ENCODE peak calls at places on chromosomes 6 and 20, in nine cellular contexts. One of them, this sample, is unnamed.

GRCh38 chr6:87722831-87723726 is 21.0 kb upstream of the AKIRIN2 start:
- DNase-seq in SHP77 treated with DMSO at 0.1 percent for 48 hours: peak
- DNase-seq in T-cell: no peak
- DNase-seq in activated effector memory CD4-positive, alpha-beta T cell treated with anti-CD3 and anti-CD28 coated beads, Interleukin-2, amount 50 U/mL, for 16 hours: no peak
- DNase-seq in T-helper 9 cell: no peak
- DNase-seq in GM12878: peak
- DNase-seq in cardiac septum: peak
- DNase-seq in endothelial cell: no peak
- DNase-seq in T follicular helper cell: no peak
- DNase-seq in this sample: no peak

GRCh38 chr6:149964243-149965190 is 774 bp downstream of the ULBP1 start:
- DNase-seq in cardiac septum: peak
- DNase-seq in SHP77 treated with DMSO at 0.1 percent for 48 hours: no peak
- DNase-seq in T follicular helper cell: no peak
- DNase-seq in T-cell: no peak
- DNase-seq in GM12878: no peak
- DNase-seq in T-helper 9 cell: no peak
- DNase-seq in activated effector memory CD4-positive, alpha-beta T cell treated with anti-CD3 and anti-CD28 coated beads, Interleukin-2, amount 50 U/mL, for 16 hours: peak
- DNase-seq in endothelial cell: peak
- DNase-seq in this sample: peak

GRCh38 chr6:143940011-143940597 is 68.0 kb downstream of the PLAGL1 start:
- DNase-seq in T-cell: peak
- DNase-seq in T-helper 9 cell: peak
- DNase-seq in cardiac septum: no peak
- DNase-seq in T follicular helper cell: peak
- DNase-seq in activated effector memory CD4-positive, alpha-beta T cell treated with anti-CD3 and anti-CD28 coated beads, Interleukin-2, amount 50 U/mL, for 16 hours: peak
- DNase-seq in GM12878: peak
- DNase-seq in SHP77 treated with DMSO at 0.1 percent for 48 hours: no peak
- DNase-seq in endothelial cell: peak
- DNase-seq in this sample: peak

GRCh38 chr6:32854376-32855178 is 585 bp downstream of the PSMB9 start:
- DNase-seq in T-cell: peak
- DNase-seq in cardiac septum: peak
- DNase-seq in GM12878: no peak
- DNase-seq in activated effector memory CD4-positive, alpha-beta T cell treated with anti-CD3 and anti-CD28 coated beads, Interleukin-2, amount 50 U/mL, for 16 hours: peak
- DNase-seq in T follicular helper cell: peak
- DNase-seq in SHP77 treated with DMSO at 0.1 percent for 48 hours: no peak
- DNase-seq in endothelial cell: no peak
- DNase-seq in T-helper 9 cell: peak
- DNase-seq in this sample: peak

GRCh38 chr6:157184202-157185015 is 138.9 kb downstream of the TMEM242 start:
- DNase-seq in T-cell: peak
- DNase-seq in T follicular helper cell: peak
- DNase-seq in activated effector memory CD4-positive, alpha-beta T cell treated with anti-CD3 and anti-CD28 coated beads, Interleukin-2, amount 50 U/mL, for 16 hours: peak
- DNase-seq in SHP77 treated with DMSO at 0.1 percent for 48 hours: no peak
- DNase-seq in T-helper 9 cell: peak
- DNase-seq in cardiac septum: no peak
- DNase-seq in GM12878: no peak
- DNase-seq in endothelial cell: peak
- DNase-seq in this sample: peak

GRCh38 chr6:4844108-4844507 is 67.9 kb downstream of the CDYL start:
- DNase-seq in endothelial cell: no peak
- DNase-seq in T-helper 9 cell: no peak
- DNase-seq in SHP77 treated with DMSO at 0.1 percent for 48 hours: no peak
- DNase-seq in cardiac septum: no peak
- DNase-seq in GM12878: no peak
- DNase-seq in T-cell: no peak
- DNase-seq in T follicular helper cell: no peak
- DNase-seq in activated effector memory CD4-positive, alpha-beta T cell treated with anti-CD3 and anti-CD28 coated beads, Interleukin-2, amount 50 U/mL, for 16 hours: no peak
- DNase-seq in this sample: no peak

GRCh38 chr6:105087571-105088211 is 92.1 kb downstream of the POPDC3 start:
- DNase-seq in SHP77 treated with DMSO at 0.1 percent for 48 hours: no peak
- DNase-seq in GM12878: peak
- DNase-seq in T-helper 9 cell: no peak
- DNase-seq in endothelial cell: peak
- DNase-seq in T follicular helper cell: no peak
- DNase-seq in T-cell: peak
- DNase-seq in activated effector memory CD4-positive, alpha-beta T cell treated with anti-CD3 and anti-CD28 coated beads, Interleukin-2, amount 50 U/mL, for 16 hours: no peak
- DNase-seq in cardiac septum: no peak
- DNase-seq in this sample: peak

GRCh38 chr20:62708591-62709536 is at the start of gene NTSR1:
- DNase-seq in endothelial cell: peak
- DNase-seq in cardiac septum: no peak
- DNase-seq in T-cell: no peak
- DNase-seq in SHP77 treated with DMSO at 0.1 percent for 48 hours: no peak
- DNase-seq in GM12878: no peak
- DNase-seq in activated effector memory CD4-positive, alpha-beta T cell treated with anti-CD3 and anti-CD28 coated beads, Interleukin-2, amount 50 U/mL, for 16 hours: no peak
- DNase-seq in T-helper 9 cell: no peak
- DNase-seq in T follicular helper cell: no peak
- DNase-seq in this sample: no peak

GRCh38 chr6:32785781-32786533 is 22.6 kb upstream of the HLA-DQB2 start:
- DNase-seq in T-cell: no peak
- DNase-seq in SHP77 treated with DMSO at 0.1 percent for 48 hours: no peak
- DNase-seq in T follicular helper cell: peak
- DNase-seq in activated effector memory CD4-positive, alpha-beta T cell treated with anti-CD3 and anti-CD28 coated beads, Interleukin-2, amount 50 U/mL, for 16 hours: no peak
- DNase-seq in cardiac septum: no peak
- DNase-seq in endothelial cell: peak
- DNase-seq in T-helper 9 cell: no peak
- DNase-seq in GM12878: peak
- DNase-seq in this sample: peak

GRCh38 chr6:37174515-37175331 is 4.8 kb downstream of the PIM1 start:
- DNase-seq in SHP77 treated with DMSO at 0.1 percent for 48 hours: no peak
- DNase-seq in cardiac septum: no peak
- DNase-seq in T-helper 9 cell: no peak
- DNase-seq in T-cell: no peak
- DNase-seq in T follicular helper cell: no peak
- DNase-seq in endothelial cell: no peak
- DNase-seq in GM12878: no peak
- DNase-seq in activated effector memory CD4-positive, alpha-beta T cell treated with anti-CD3 and anti-CD28 coated beads, Interleukin-2, amount 50 U/mL, for 16 hours: no peak
- DNase-seq in this sample: no peak

GRCh38 chr6:33702345-33702977 is 9.0 kb downstream of the UQCC2 start:
- DNase-seq in activated effector memory CD4-positive, alpha-beta T cell treated with anti-CD3 and anti-CD28 coated beads, Interleukin-2, amount 50 U/mL, for 16 hours: no peak
- DNase-seq in SHP77 treated with DMSO at 0.1 percent for 48 hours: no peak
- DNase-seq in T-helper 9 cell: no peak
- DNase-seq in cardiac septum: no peak
- DNase-seq in T-cell: no peak
- DNase-seq in GM12878: no peak
- DNase-seq in endothelial cell: peak
- DNase-seq in T follicular helper cell: no peak
- DNase-seq in this sample: no peak

GRCh38 chr6:19322691-19323470 is 514.3 kb upstream of the ID4 start:
- DNase-seq in T follicular helper cell: no peak
- DNase-seq in GM12878: no peak
- DNase-seq in T-cell: no peak
- DNase-seq in T-helper 9 cell: no peak
- DNase-seq in activated effector memory CD4-positive, alpha-beta T cell treated with anti-CD3 and anti-CD28 coated beads, Interleukin-2, amount 50 U/mL, for 16 hours: no peak
- DNase-seq in endothelial cell: no peak
- DNase-seq in SHP77 treated with DMSO at 0.1 percent for 48 hours: no peak
- DNase-seq in cardiac septum: no peak
- DNase-seq in this sample: no peak

GRCh38 chr6:3549314-3549940 is 92.6 kb upstream of the SLC22A23 start:
- DNase-seq in GM12878: no peak
- DNase-seq in activated effector memory CD4-positive, alpha-beta T cell treated with anti-CD3 and anti-CD28 coated beads, Interleukin-2, amount 50 U/mL, for 16 hours: no peak
- DNase-seq in T follicular helper cell: no peak
- DNase-seq in endothelial cell: no peak
- DNase-seq in T-cell: no peak
- DNase-seq in SHP77 treated with DMSO at 0.1 percent for 48 hours: no peak
- DNase-seq in cardiac septum: no peak
- DNase-seq in T-helper 9 cell: no peak
- DNase-seq in this sample: no peak

GRCh38 chr6:1945235-1945832 is 300.1 kb downstream of the GMDS start:
- DNase-seq in T-cell: no peak
- DNase-seq in T follicular helper cell: no peak
- DNase-seq in endothelial cell: no peak
- DNase-seq in SHP77 treated with DMSO at 0.1 percent for 48 hours: no peak
- DNase-seq in activated effector memory CD4-positive, alpha-beta T cell treated with anti-CD3 and anti-CD28 coated beads, Interleukin-2, amount 50 U/mL, for 16 hours: no peak
- DNase-seq in T-helper 9 cell: no peak
- DNase-seq in cardiac septum: no peak
- DNase-seq in GM12878: no peak
- DNase-seq in this sample: no peak

GRCh38 chr6:20404641-20405032 is 3.0 kb downstream of the E2F3 start:
- DNase-seq in cardiac septum: no peak
- DNase-seq in activated effector memory CD4-positive, alpha-beta T cell treated with anti-CD3 and anti-CD28 coated beads, Interleukin-2, amount 50 U/mL, for 16 hours: peak
- DNase-seq in endothelial cell: peak
- DNase-seq in SHP77 treated with DMSO at 0.1 percent for 48 hours: peak
- DNase-seq in T-cell: peak
- DNase-seq in T follicular helper cell: peak
- DNase-seq in T-helper 9 cell: peak
- DNase-seq in GM12878: peak
- DNase-seq in this sample: peak

GRCh38 chr6:142026471-142026870 is 106.3 kb upstream of the GJE1 start:
- DNase-seq in T-helper 9 cell: no peak
- DNase-seq in activated effector memory CD4-positive, alpha-beta T cell treated with anti-CD3 and anti-CD28 coated beads, Interleukin-2, amount 50 U/mL, for 16 hours: no peak
- DNase-seq in endothelial cell: no peak
- DNase-seq in SHP77 treated with DMSO at 0.1 percent for 48 hours: no peak
- DNase-seq in cardiac septum: no peak
- DNase-seq in T-cell: no peak
- DNase-seq in T follicular helper cell: no peak
- DNase-seq in GM12878: no peak
- DNase-seq in this sample: no peak

GRCh38 chr6:117502580-117502979 is 20.1 kb downstream of the DCBLD1 start:
- DNase-seq in GM12878: no peak
- DNase-seq in T-cell: no peak
- DNase-seq in T follicular helper cell: no peak
- DNase-seq in endothelial cell: no peak
- DNase-seq in cardiac septum: no peak
- DNase-seq in activated effector memory CD4-positive, alpha-beta T cell treated with anti-CD3 and anti-CD28 coated beads, Interleukin-2, amount 50 U/mL, for 16 hours: no peak
- DNase-seq in SHP77 treated with DMSO at 0.1 percent for 48 hours: no peak
- DNase-seq in T-helper 9 cell: no peak
- DNase-seq in this sample: no peak

GRCh38 chr6:149405823-149406765 is 6.0 kb downstream of the SUMO4 start:
- DNase-seq in SHP77 treated with DMSO at 0.1 percent for 48 hours: no peak
- DNase-seq in cardiac septum: no peak
- DNase-seq in T-helper 9 cell: no peak
- DNase-seq in endothelial cell: no peak
- DNase-seq in T follicular helper cell: no peak
- DNase-seq in GM12878: no peak
- DNase-seq in activated effector memory CD4-positive, alpha-beta T cell treated with anti-CD3 and anti-CD28 coated beads, Interleukin-2, amount 50 U/mL, for 16 hours: no peak
- DNase-seq in T-cell: no peak
- DNase-seq in this sample: no peak

GRCh38 chr6:87897581-87898147 is 150.0 kb upstream of the SPACA1 start:
- DNase-seq in SHP77 treated with DMSO at 0.1 percent for 48 hours: no peak
- DNase-seq in T-cell: no peak
- DNase-seq in T-helper 9 cell: no peak
- DNase-seq in GM12878: no peak
- DNase-seq in endothelial cell: no peak
- DNase-seq in activated effector memory CD4-positive, alpha-beta T cell treated with anti-CD3 and anti-CD28 coated beads, Interleukin-2, amount 50 U/mL, for 16 hours: no peak
- DNase-seq in cardiac septum: no peak
- DNase-seq in T follicular helper cell: no peak
- DNase-seq in this sample: no peak

GRCh38 chr20:24811020-24811419 is 138.0 kb upstream of the CST7 start:
- DNase-seq in T-cell: no peak
- DNase-seq in T follicular helper cell: no peak
- DNase-seq in endothelial cell: no peak
- DNase-seq in activated effector memory CD4-positive, alpha-beta T cell treated with anti-CD3 and anti-CD28 coated beads, Interleukin-2, amount 50 U/mL, for 16 hours: no peak
- DNase-seq in SHP77 treated with DMSO at 0.1 percent for 48 hours: no peak
- DNase-seq in cardiac septum: no peak
- DNase-seq in GM12878: no peak
- DNase-seq in T-helper 9 cell: no peak
- DNase-seq in this sample: no peak

GRCh38 chr6:164062872-164063271 is 648.4 kb downstream of the QKI start:
- DNase-seq in endothelial cell: no peak
- DNase-seq in T-cell: no peak
- DNase-seq in T-helper 9 cell: no peak
- DNase-seq in SHP77 treated with DMSO at 0.1 percent for 48 hours: no peak
- DNase-seq in GM12878: no peak
- DNase-seq in activated effector memory CD4-positive, alpha-beta T cell treated with anti-CD3 and anti-CD28 coated beads, Interleukin-2, amount 50 U/mL, for 16 hours: no peak
- DNase-seq in T follicular helper cell: no peak
- DNase-seq in cardiac septum: no peak
- DNase-seq in this sample: no peak

GRCh38 chr20:37240337-37241055 is 21.1 kb downstream of the GHRH start:
- DNase-seq in T-cell: no peak
- DNase-seq in GM12878: no peak
- DNase-seq in SHP77 treated with DMSO at 0.1 percent for 48 hours: no peak
- DNase-seq in T follicular helper cell: no peak
- DNase-seq in cardiac septum: peak
- DNase-seq in T-helper 9 cell: no peak
- DNase-seq in activated effector memory CD4-positive, alpha-beta T cell treated with anti-CD3 and anti-CD28 coated beads, Interleukin-2, amount 50 U/mL, for 16 hours: no peak
- DNase-seq in endothelial cell: no peak
- DNase-seq in this sample: no peak

GRCh38 chr6:99603421-99604160 is 3.0 kb upstream of the PRDM13 start:
- DNase-seq in T-helper 9 cell: no peak
- DNase-seq in T-cell: no peak
- DNase-seq in cardiac septum: no peak
- DNase-seq in GM12878: no peak
- DNase-seq in T follicular helper cell: no peak
- DNase-seq in SHP77 treated with DMSO at 0.1 percent for 48 hours: no peak
- DNase-seq in endothelial cell: peak
- DNase-seq in activated effector memory CD4-positive, alpha-beta T cell treated with anti-CD3 and anti-CD28 coated beads, Interleukin-2, amount 50 U/mL, for 16 hours: peak
- DNase-seq in this sample: no peak

GRCh38 chr6:79520534-79520933 is 16.7 kb downstream of the LCA5 start:
- DNase-seq in T follicular helper cell: no peak
- DNase-seq in activated effector memory CD4-positive, alpha-beta T cell treated with anti-CD3 and anti-CD28 coated beads, Interleukin-2, amount 50 U/mL, for 16 hours: no peak
- DNase-seq in T-helper 9 cell: no peak
- DNase-seq in T-cell: no peak
- DNase-seq in GM12878: no peak
- DNase-seq in endothelial cell: no peak
- DNase-seq in cardiac septum: no peak
- DNase-seq in SHP77 treated with DMSO at 0.1 percent for 48 hours: no peak
- DNase-seq in this sample: no peak